ENCODE peak calls at places on chromosomes 2 and 18, in five cellular contexts. B is lower lobe of right lung; V is adrenal gland; T is GM23248; Y is CD4-positive, alpha-beta memory T cell. W is an unnamed sample. For H3K4me1, the result is how much of the 10 kb centered on the place peaks cover.

GRCh38 chr2:157813477-157813876 is 62.7 kb downstream of the ACVR1 start:
- DNase-seq in B (no peak), V (no peak), T (no peak), Y (no peak), W (no peak)

GRCh38 chr18:40371673-40372072 is 1583.4 kb upstream of the PIK3C3 start:
- DNase-seq in B (no peak), V (no peak), T (peak), Y (no peak), W (no peak)

GRCh38 chr2:98912221-98912851 is 23.7 kb downstream of the CRACDL start:
- DNase-seq in B (no peak), V (peak), T (peak), Y (no peak), W (peak)

GRCh38 chr2:200253631-200254030 is 52.9 kb upstream of the SPATS2L start:
- DNase-seq in B (no peak), V (no peak), T (peak), Y (no peak), W (no peak)

GRCh38 chr2:240814280-240814679 is 5.7 kb downstream of the KIF1A start:
- DNase-seq in B (no peak), V (no peak), T (no peak), Y (no peak), W (no peak)

GRCh38 chr2:207477896-207478295 is 51.9 kb upstream of the CREB1 start:
- DNase-seq in B (no peak), V (no peak), T (no peak), Y (no peak), W (no peak)

GRCh38 chr2:42800981-42801380 is 8.6 kb upstream of the HAAO start:
- DNase-seq in B (no peak), V (no peak), T (no peak), Y (no peak), W (peak)

GRCh38 chr2:9771481-9772017 is 71.7 kb upstream of the TAF1B start:
- DNase-seq in B (no peak), V (no peak), T (peak), Y (no peak), W (peak)

GRCh38 chr2:121809607-121810006 is 54.2 kb downstream of the TSN start:
- DNase-seq in B (no peak), V (no peak), T (no peak), Y (no peak), W (no peak)

GRCh38 chr2:628651-629050 is 48.6 kb downstream of the TMEM18 start:
- DNase-seq in B (no peak), V (no peak), T (no peak), Y (no peak), W (no peak)

GRCh38 chr18:54222922-54223567 is 1.4 kb downstream of the MBD2 start:
- DNase-seq in B (no peak), V (no peak), T (no peak), Y (peak), W (no peak)

GRCh38 chr2:130355181-130355577 is 677 bp upstream of the PTPN18 start:
- DNase-seq in B (no peak), V (no peak), T (peak), Y (no peak), W (no peak)

GRCh38 chr2:105744909-105745853 is at the start of gene NCK2:
- DNase-seq in B (peak), V (peak), T (peak), Y (peak), W (peak)

GRCh38 chr2:149826471-149827125 is 239.0 kb upstream of the MMADHC start:
- DNase-seq in B (no peak), V (no peak), T (peak), Y (no peak), W (no peak)

GRCh38 chr18:77970814-77971213 is 721.2 kb downstream of the GALR1 start:
- DNase-seq in B (no peak), V (no peak), T (no peak), Y (no peak), W (no peak)

GRCh38 chr18:4454548-4455112 is 477 bp downstream of the DLGAP1 start:
- DNase-seq in B (no peak), V (no peak), T (no peak), Y (no peak), W (no peak)

GRCh38 chr2:45607701-45608100 is 3.4 kb downstream of the SRBD1 start:
- DNase-seq in B (no peak), V (no peak), T (peak), Y (no peak), W (no peak)

GRCh38 chr18:69401475-69402218 is 959 bp downstream of the DOK6 start:
- DNase-seq in B (no peak), V (no peak), T (peak), Y (no peak), W (peak)

GRCh38 chr2:30480703-30481322 is 33.8 kb downstream of the LCLAT1 start:
- DNase-seq in B (no peak), V (no peak), T (no peak), Y (no peak), W (no peak)

GRCh38 chr18:23725827-23726661 is 36.8 kb downstream of the LAMA3 start:
- DNase-seq in B (peak), V (no peak), T (no peak), Y (no peak), W (no peak)

GRCh38 chr18:58534535-58535301 is 94.2 kb downstream of the ALPK2 start:
- DNase-seq in B (no peak), V (no peak), T (no peak), Y (no peak), W (no peak)

GRCh38 chr2:225008935-225009334 is 33.3 kb downstream of the DOCK10 start:
- DNase-seq in B (no peak), V (no peak), T (peak), Y (no peak), W (no peak)

GRCh38 chr18:8952796-8953760 is 149.4 kb upstream of the NDUFV2 start:
- DNase-seq in B (no peak), V (no peak), T (peak), Y (no peak), W (no peak)

GRCh38 chr18:63292844-63293683 is 26.5 kb downstream of the BCL2 start:
- DNase-seq in B (no peak), V (no peak), T (no peak), Y (no peak), W (no peak)

GRCh38 chr2:199690225-199690624 is 160.8 kb downstream of the FTCDNL1 start:
- DNase-seq in B (no peak), V (no peak), T (no peak), Y (no peak), W (no peak)

GRCh38 chr2:36413218-36413617 is 57.6 kb downstream of the CRIM1 start:
- DNase-seq in B (no peak), V (no peak), T (peak), Y (no peak), W (no peak)

GRCh38 chr2:219433666-219434467 is 776 bp upstream of the SPEG start:
- DNase-seq in B (no peak), V (no peak), T (peak), Y (peak), W (no peak)

GRCh38 chr2:234821946-234822470 is 129.8 kb upstream of the SH3BP4 start:
- DNase-seq in B (no peak), V (no peak), T (peak), Y (no peak), W (no peak)

GRCh38 chr2:156918410-156918809 is 339.1 kb upstream of the GALNT5 start:
- DNase-seq in B (no peak), V (no peak), T (peak), Y (no peak), W (no peak)

GRCh38 chr18:45876131-45876530 is 50.7 kb downstream of the SIGLEC15 start:
- DNase-seq in B (no peak), V (no peak), T (no peak), Y (no peak), W (no peak)

GRCh38 chr2:42331569-42332284 is 29.3 kb downstream of the COX7A2L start:
- DNase-seq in B (no peak), V (no peak), T (no peak), Y (no peak), W (no peak)

GRCh38 chr2:11411768-11412448 is 54.1 kb downstream of the E2F6 start:
- DNase-seq in B (no peak), V (peak), T (peak), Y (no peak), W (peak)

GRCh38 chr2:62313433-62314227 is 117.7 kb downstream of the B3GNT2 start:
- DNase-seq in B (no peak), V (no peak), T (no peak), Y (no peak), W (no peak)

GRCh38 chr2:101931402-101931801 is 60.4 kb upstream of the IL1R2 start:
- DNase-seq in B (no peak), V (no peak), T (no peak), Y (no peak), W (no peak)

GRCh38 chr2:81412681-81413080 is 1108.1 kb upstream of the LRRTM1 start:
- DNase-seq in B (no peak), V (no peak), T (no peak), Y (no peak), W (no peak)

DNA sequence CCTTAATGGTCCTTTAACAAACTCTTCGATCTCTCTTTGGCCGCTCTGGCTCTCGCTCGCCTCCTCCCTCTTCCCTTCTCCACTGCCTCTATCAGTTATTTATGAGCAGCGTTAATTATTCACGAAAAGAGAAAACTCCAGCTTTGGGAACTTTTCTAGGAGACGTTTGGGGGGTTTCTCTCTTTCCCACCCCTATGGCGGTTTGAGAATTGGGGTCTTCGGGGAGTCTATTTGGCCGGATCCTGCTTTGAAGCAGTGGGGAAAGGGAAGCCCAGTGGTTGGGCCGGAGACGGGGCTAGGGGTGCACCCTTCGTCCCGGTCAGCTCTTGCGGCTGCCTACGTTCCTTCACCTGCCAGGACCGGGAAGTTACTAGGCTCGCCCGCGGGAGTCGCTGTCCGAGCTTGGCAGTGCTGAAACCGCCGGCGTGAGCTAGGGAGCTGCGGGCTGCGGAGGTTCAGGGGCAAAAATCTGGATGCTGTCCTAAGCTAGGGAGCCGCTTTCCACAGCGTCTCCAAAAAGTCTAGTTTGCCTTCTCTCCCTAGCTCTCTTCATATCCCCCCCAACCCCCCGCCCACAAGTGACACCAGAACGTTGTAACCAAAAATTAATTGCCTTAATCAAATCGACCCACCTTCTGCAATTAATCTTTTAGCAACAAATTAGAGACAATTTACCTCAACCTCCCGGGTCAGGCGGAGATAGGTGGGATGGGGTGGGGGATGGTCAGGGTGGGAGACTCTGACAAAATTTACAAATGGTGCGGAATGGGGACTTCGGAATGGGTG is 8.9 kb upstream of the SKOR2 start:
- DNase-seq in B (peak), V (peak), T (peak), Y (no peak), W (peak)
- H3K4me1 ChIP-seq in B (under half), V (under half), T (under half), Y (under half), W (under half)

DNA sequence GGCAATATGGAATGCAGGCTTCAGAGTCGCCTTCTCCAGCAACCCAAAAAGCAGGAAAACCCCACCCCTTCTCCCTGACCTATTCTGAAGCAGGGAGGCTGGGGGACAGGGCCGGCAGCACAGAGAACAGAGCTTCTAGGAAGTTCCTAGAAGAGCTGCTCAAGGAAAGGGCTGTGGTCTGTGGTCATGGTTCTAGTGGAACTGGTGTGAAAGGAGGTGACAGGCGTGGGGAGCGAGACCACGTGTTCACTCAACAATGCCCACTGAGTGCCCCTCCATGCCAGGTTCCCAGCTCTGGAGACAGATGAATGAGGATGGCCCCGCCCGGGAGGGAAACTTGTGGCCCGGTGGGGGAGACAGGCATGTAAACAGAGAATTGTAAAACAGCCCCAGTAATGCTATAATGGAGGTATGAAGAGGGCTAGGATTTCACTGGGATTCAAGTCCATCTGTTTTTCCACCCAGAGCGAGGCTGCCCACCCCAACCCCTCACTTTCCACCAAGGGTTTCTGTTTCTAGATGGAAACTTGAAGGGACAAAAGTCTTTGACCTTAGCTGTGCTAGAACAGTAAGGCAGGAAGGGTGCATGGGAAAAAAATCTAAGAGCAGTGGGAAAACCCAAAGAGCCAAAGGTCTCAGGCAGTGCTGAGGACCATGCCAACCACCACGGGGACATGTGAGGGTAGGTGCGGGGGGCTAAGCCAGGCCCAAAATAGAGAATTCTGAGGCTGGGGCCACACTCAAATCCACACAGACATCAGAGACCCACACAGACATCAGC is 71.8 kb downstream of the TNS1 start:
- DNase-seq in B (peak), V (no peak), T (peak), Y (no peak), W (no peak)
- H3K4me1 ChIP-seq in B (half or more), V (half or more), T (half or more), Y (under half), W (half or more)

GRCh38 chr2:197296861-197297260 is 13.7 kb downstream of the ANKRD44 start:
- DNase-seq in B (no peak), V (no peak), T (no peak), Y (no peak), W (no peak)

GRCh38 chr2:197292614-197293013 is 18.0 kb downstream of the ANKRD44 start:
- DNase-seq in B (no peak), V (no peak), T (no peak), Y (no peak), W (no peak)

GRCh38 chr2:197293252-197294007 is 17.1 kb downstream of the ANKRD44 start:
- DNase-seq in B (no peak), V (no peak), T (no peak), Y (peak), W (no peak)

GRCh38 chr2:197297262-197297661 is 13.3 kb downstream of the ANKRD44 start:
- DNase-seq in B (no peak), V (no peak), T (no peak), Y (no peak), W (no peak)

GRCh38 chr2:197294260-197294659 is 16.3 kb downstream of the ANKRD44 start:
- DNase-seq in B (no peak), V (no peak), T (no peak), Y (peak), W (no peak)
- H3K4me1 ChIP-seq in B (half or more), V (under half), T (under half), Y (half or more), W (under half)

GRCh38 chr2:218027426-218028188 is 24.8 kb upstream of the TNS1 start:
- DNase-seq in B (no peak), V (no peak), T (no peak), Y (no peak), W (no peak)
- H3K4me1 ChIP-seq in B (under half), V (under half), T (under half), Y (under half), W (under half)

GRCh38 chr2:202140522-202141292 is 67.7 kb downstream of the KIAA2012 start:
- DNase-seq in B (no peak), V (no peak), T (peak), Y (no peak), W (no peak)
- H3K4me1 ChIP-seq in B (under half), V (under half), T (under half), Y (under half), W (under half)

W was measured in right cardiac atrium.